ENCODE peak calls at places on chromosomes 13 and 19, in ten cellular contexts. One of them, this sample, is unnamed.

GRCh38 chr13:51303063-51303552 is 36.4 kb upstream of the SERPINE3 start:
- DNase-seq in T-cell: no peak
- DNase-seq in epithelial cell of prostate: no peak
- DNase-seq in A172: no peak
- DNase-seq in uterus: no peak
- DNase-seq in NCI-H460: no peak
- DNase-seq in endothelial cell: no peak
- DNase-seq in activated gamma-delta T cell: no peak
- DNase-seq in stimulated activated CD4-positive, alpha-beta T cell treated with anti-CD3 and anti-CD28 coated beads, Interleukin-15, amount 100 ng/mL, for 1 hour: no peak
- DNase-seq in substantia nigra: no peak
- DNase-seq in this sample: no peak

GRCh38 chr19:3129112-3129511 is 6.7 kb upstream of the GNA15 start:
- DNase-seq in T-cell: no peak
- DNase-seq in epithelial cell of prostate: no peak
- DNase-seq in A172: peak
- DNase-seq in uterus: no peak
- DNase-seq in NCI-H460: peak
- DNase-seq in endothelial cell: no peak
- DNase-seq in activated gamma-delta T cell: no peak
- DNase-seq in stimulated activated CD4-positive, alpha-beta T cell treated with anti-CD3 and anti-CD28 coated beads, Interleukin-15, amount 100 ng/mL, for 1 hour: no peak
- DNase-seq in substantia nigra: no peak
- DNase-seq in this sample: no peak

GRCh38 chr19:11530432-11530831 is 1.5 kb upstream of the ECSIT start:
- DNase-seq in T-cell: no peak
- DNase-seq in epithelial cell of prostate: peak
- DNase-seq in A172: peak
- DNase-seq in uterus: peak
- DNase-seq in NCI-H460: peak
- DNase-seq in endothelial cell: peak
- DNase-seq in activated gamma-delta T cell: no peak
- DNase-seq in stimulated activated CD4-positive, alpha-beta T cell treated with anti-CD3 and anti-CD28 coated beads, Interleukin-15, amount 100 ng/mL, for 1 hour: no peak
- DNase-seq in substantia nigra: peak
- DNase-seq in this sample: peak

GRCh38 chr13:38519229-38519910 is 167.5 kb upstream of the FREM2 start:
- DNase-seq in T-cell: no peak
- DNase-seq in epithelial cell of prostate: no peak
- DNase-seq in A172: no peak
- DNase-seq in uterus: no peak
- DNase-seq in NCI-H460: no peak
- DNase-seq in endothelial cell: no peak
- DNase-seq in activated gamma-delta T cell: no peak
- DNase-seq in stimulated activated CD4-positive, alpha-beta T cell treated with anti-CD3 and anti-CD28 coated beads, Interleukin-15, amount 100 ng/mL, for 1 hour: no peak
- DNase-seq in substantia nigra: no peak
- DNase-seq in this sample: no peak

GRCh38 chr19:14703833-14704232 is 14.0 kb downstream of the ZNF333 start:
- DNase-seq in T-cell: no peak
- DNase-seq in epithelial cell of prostate: no peak
- DNase-seq in A172: no peak
- DNase-seq in uterus: no peak
- DNase-seq in NCI-H460: no peak
- DNase-seq in endothelial cell: no peak
- DNase-seq in activated gamma-delta T cell: no peak
- DNase-seq in stimulated activated CD4-positive, alpha-beta T cell treated with anti-CD3 and anti-CD28 coated beads, Interleukin-15, amount 100 ng/mL, for 1 hour: no peak
- DNase-seq in substantia nigra: no peak
- DNase-seq in this sample: no peak

GRCh38 chr19:46404039-46404883 is 9.1 kb downstream of the CCDC8 start:
- DNase-seq in T-cell: no peak
- DNase-seq in epithelial cell of prostate: no peak
- DNase-seq in A172: no peak
- DNase-seq in uterus: peak
- DNase-seq in NCI-H460: no peak
- DNase-seq in endothelial cell: peak
- DNase-seq in activated gamma-delta T cell: no peak
- DNase-seq in stimulated activated CD4-positive, alpha-beta T cell treated with anti-CD3 and anti-CD28 coated beads, Interleukin-15, amount 100 ng/mL, for 1 hour: no peak
- DNase-seq in substantia nigra: peak
- DNase-seq in this sample: no peak

GRCh38 chr19:33216198-33216830 is 9.3 kb downstream of the SLC7A10 start:
- DNase-seq in T-cell: no peak
- DNase-seq in epithelial cell of prostate: no peak
- DNase-seq in A172: no peak
- DNase-seq in uterus: no peak
- DNase-seq in NCI-H460: no peak
- DNase-seq in endothelial cell: no peak
- DNase-seq in activated gamma-delta T cell: no peak
- DNase-seq in stimulated activated CD4-positive, alpha-beta T cell treated with anti-CD3 and anti-CD28 coated beads, Interleukin-15, amount 100 ng/mL, for 1 hour: no peak
- DNase-seq in substantia nigra: no peak
- DNase-seq in this sample: no peak

GRCh38 chr13:48775804-48776203 is 122.1 kb downstream of the CYSLTR2 start:
- DNase-seq in T-cell: no peak
- DNase-seq in epithelial cell of prostate: no peak
- DNase-seq in A172: peak
- DNase-seq in uterus: no peak
- DNase-seq in NCI-H460: no peak
- DNase-seq in endothelial cell: no peak
- DNase-seq in activated gamma-delta T cell: no peak
- DNase-seq in stimulated activated CD4-positive, alpha-beta T cell treated with anti-CD3 and anti-CD28 coated beads, Interleukin-15, amount 100 ng/mL, for 1 hour: no peak
- DNase-seq in substantia nigra: no peak
- DNase-seq in this sample: no peak

GRCh38 chr19:456547-457110 is 4.2 kb downstream of the SHC2 start:
- DNase-seq in T-cell: no peak
- DNase-seq in epithelial cell of prostate: no peak
- DNase-seq in A172: no peak
- DNase-seq in uterus: no peak
- DNase-seq in NCI-H460: no peak
- DNase-seq in endothelial cell: no peak
- DNase-seq in activated gamma-delta T cell: no peak
- DNase-seq in stimulated activated CD4-positive, alpha-beta T cell treated with anti-CD3 and anti-CD28 coated beads, Interleukin-15, amount 100 ng/mL, for 1 hour: no peak
- DNase-seq in substantia nigra: no peak
- DNase-seq in this sample: no peak

GRCh38 chr13:73842621-73843020 is 291.6 kb downstream of the KLF12 start:
- DNase-seq in T-cell: no peak
- DNase-seq in epithelial cell of prostate: no peak
- DNase-seq in A172: no peak
- DNase-seq in uterus: no peak
- DNase-seq in NCI-H460: no peak
- DNase-seq in endothelial cell: no peak
- DNase-seq in activated gamma-delta T cell: no peak
- DNase-seq in stimulated activated CD4-positive, alpha-beta T cell treated with anti-CD3 and anti-CD28 coated beads, Interleukin-15, amount 100 ng/mL, for 1 hour: no peak
- DNase-seq in substantia nigra: no peak
- DNase-seq in this sample: no peak

GRCh38 chr19:47613165-47614146 is 4.5 kb downstream of the BICRA start:
- DNase-seq in T-cell: no peak
- DNase-seq in epithelial cell of prostate: no peak
- DNase-seq in A172: no peak
- DNase-seq in uterus: no peak
- DNase-seq in NCI-H460: no peak
- DNase-seq in endothelial cell: peak
- DNase-seq in activated gamma-delta T cell: no peak
- DNase-seq in stimulated activated CD4-positive, alpha-beta T cell treated with anti-CD3 and anti-CD28 coated beads, Interleukin-15, amount 100 ng/mL, for 1 hour: no peak
- DNase-seq in substantia nigra: no peak
- DNase-seq in this sample: no peak

GRCh38 chr13:25037057-25037813 is 58.7 kb upstream of the PABPC3 start:
- DNase-seq in T-cell: peak
- DNase-seq in epithelial cell of prostate: no peak
- DNase-seq in A172: peak
- DNase-seq in uterus: no peak
- DNase-seq in NCI-H460: peak
- DNase-seq in endothelial cell: peak
- DNase-seq in activated gamma-delta T cell: no peak
- DNase-seq in stimulated activated CD4-positive, alpha-beta T cell treated with anti-CD3 and anti-CD28 coated beads, Interleukin-15, amount 100 ng/mL, for 1 hour: no peak
- DNase-seq in substantia nigra: peak
- DNase-seq in this sample: no peak

GRCh38 chr19:18660051-18660910 is 23.2 kb upstream of the CRTC1 start:
- DNase-seq in T-cell: no peak
- DNase-seq in epithelial cell of prostate: no peak
- DNase-seq in A172: peak
- DNase-seq in uterus: peak
- DNase-seq in NCI-H460: peak
- DNase-seq in endothelial cell: no peak
- DNase-seq in activated gamma-delta T cell: no peak
- DNase-seq in stimulated activated CD4-positive, alpha-beta T cell treated with anti-CD3 and anti-CD28 coated beads, Interleukin-15, amount 100 ng/mL, for 1 hour: no peak
- DNase-seq in substantia nigra: peak
- DNase-seq in this sample: no peak

GRCh38 chr19:43290568-43291359 is 21.4 kb upstream of the PSG9 start:
- DNase-seq in T-cell: no peak
- DNase-seq in epithelial cell of prostate: no peak
- DNase-seq in A172: no peak
- DNase-seq in uterus: no peak
- DNase-seq in NCI-H460: no peak
- DNase-seq in endothelial cell: peak
- DNase-seq in activated gamma-delta T cell: no peak
- DNase-seq in stimulated activated CD4-positive, alpha-beta T cell treated with anti-CD3 and anti-CD28 coated beads, Interleukin-15, amount 100 ng/mL, for 1 hour: no peak
- DNase-seq in substantia nigra: no peak
- DNase-seq in this sample: no peak

GRCh38 chr13:34391071-34391470 is 551.0 kb upstream of the NBEA start:
- DNase-seq in T-cell: no peak
- DNase-seq in epithelial cell of prostate: peak
- DNase-seq in A172: peak
- DNase-seq in uterus: no peak
- DNase-seq in NCI-H460: no peak
- DNase-seq in endothelial cell: no peak
- DNase-seq in activated gamma-delta T cell: no peak
- DNase-seq in stimulated activated CD4-positive, alpha-beta T cell treated with anti-CD3 and anti-CD28 coated beads, Interleukin-15, amount 100 ng/mL, for 1 hour: no peak
- DNase-seq in substantia nigra: no peak
- DNase-seq in this sample: no peak

GRCh38 chr13:79477968-79478367 is 3.0 kb upstream of the NDFIP2 start:
- DNase-seq in T-cell: no peak
- DNase-seq in epithelial cell of prostate: no peak
- DNase-seq in A172: no peak
- DNase-seq in uterus: no peak
- DNase-seq in NCI-H460: no peak
- DNase-seq in endothelial cell: no peak
- DNase-seq in activated gamma-delta T cell: no peak
- DNase-seq in stimulated activated CD4-positive, alpha-beta T cell treated with anti-CD3 and anti-CD28 coated beads, Interleukin-15, amount 100 ng/mL, for 1 hour: no peak
- DNase-seq in substantia nigra: peak
- DNase-seq in this sample: no peak

GRCh38 chr13:50650936-50651638 is 192.4 kb downstream of the DLEU7 start:
- DNase-seq in T-cell: no peak
- DNase-seq in epithelial cell of prostate: no peak
- DNase-seq in A172: peak
- DNase-seq in uterus: no peak
- DNase-seq in NCI-H460: no peak
- DNase-seq in endothelial cell: no peak
- DNase-seq in activated gamma-delta T cell: no peak
- DNase-seq in stimulated activated CD4-positive, alpha-beta T cell treated with anti-CD3 and anti-CD28 coated beads, Interleukin-15, amount 100 ng/mL, for 1 hour: no peak
- DNase-seq in substantia nigra: no peak
- DNase-seq in this sample: no peak

GRCh38 chr19:32041681-32042292 is 303.6 kb upstream of the ZNF507 start:
- DNase-seq in T-cell: peak
- DNase-seq in epithelial cell of prostate: no peak
- DNase-seq in A172: peak
- DNase-seq in uterus: peak
- DNase-seq in NCI-H460: no peak
- DNase-seq in endothelial cell: peak
- DNase-seq in activated gamma-delta T cell: no peak
- DNase-seq in stimulated activated CD4-positive, alpha-beta T cell treated with anti-CD3 and anti-CD28 coated beads, Interleukin-15, amount 100 ng/mL, for 1 hour: no peak
- DNase-seq in substantia nigra: peak
- DNase-seq in this sample: no peak

GRCh38 chr13:63842102-63842501 is 2426.5 kb upstream of the PCDH20 start:
- DNase-seq in T-cell: no peak
- DNase-seq in epithelial cell of prostate: no peak
- DNase-seq in A172: no peak
- DNase-seq in uterus: no peak
- DNase-seq in NCI-H460: no peak
- DNase-seq in endothelial cell: no peak
- DNase-seq in activated gamma-delta T cell: peak
- DNase-seq in stimulated activated CD4-positive, alpha-beta T cell treated with anti-CD3 and anti-CD28 coated beads, Interleukin-15, amount 100 ng/mL, for 1 hour: no peak
- DNase-seq in substantia nigra: no peak
- DNase-seq in this sample: no peak

GRCh38 chr13:87827479-87827878 is 156.3 kb downstream of the SLITRK5 start:
- DNase-seq in T-cell: no peak
- DNase-seq in epithelial cell of prostate: peak
- DNase-seq in A172: peak
- DNase-seq in uterus: no peak
- DNase-seq in NCI-H460: no peak
- DNase-seq in endothelial cell: no peak
- DNase-seq in activated gamma-delta T cell: no peak
- DNase-seq in stimulated activated CD4-positive, alpha-beta T cell treated with anti-CD3 and anti-CD28 coated beads, Interleukin-15, amount 100 ng/mL, for 1 hour: no peak
- DNase-seq in substantia nigra: no peak
- DNase-seq in this sample: no peak

GRCh38 chr19:29543381-29543780 is 17.6 kb downstream of the VSTM2B start:
- DNase-seq in T-cell: no peak
- DNase-seq in epithelial cell of prostate: no peak
- DNase-seq in A172: no peak
- DNase-seq in uterus: no peak
- DNase-seq in NCI-H460: no peak
- DNase-seq in endothelial cell: no peak
- DNase-seq in activated gamma-delta T cell: no peak
- DNase-seq in stimulated activated CD4-positive, alpha-beta T cell treated with anti-CD3 and anti-CD28 coated beads, Interleukin-15, amount 100 ng/mL, for 1 hour: no peak
- DNase-seq in substantia nigra: no peak
- DNase-seq in this sample: no peak

GRCh38 chr13:20231839-20232555 is at the start of gene GJB6:
- DNase-seq in T-cell: peak
- DNase-seq in epithelial cell of prostate: no peak
- DNase-seq in A172: no peak
- DNase-seq in uterus: no peak
- DNase-seq in NCI-H460: no peak
- DNase-seq in endothelial cell: peak
- DNase-seq in activated gamma-delta T cell: no peak
- DNase-seq in stimulated activated CD4-positive, alpha-beta T cell treated with anti-CD3 and anti-CD28 coated beads, Interleukin-15, amount 100 ng/mL, for 1 hour: no peak
- DNase-seq in substantia nigra: no peak
- DNase-seq in this sample: no peak

GRCh38 chr19:54179921-54180452 is 7.0 kb upstream of the TMC4 start:
- DNase-seq in T-cell: no peak
- DNase-seq in epithelial cell of prostate: no peak
- DNase-seq in A172: no peak
- DNase-seq in uterus: no peak
- DNase-seq in NCI-H460: no peak
- DNase-seq in endothelial cell: peak
- DNase-seq in activated gamma-delta T cell: no peak
- DNase-seq in stimulated activated CD4-positive, alpha-beta T cell treated with anti-CD3 and anti-CD28 coated beads, Interleukin-15, amount 100 ng/mL, for 1 hour: no peak
- DNase-seq in substantia nigra: peak
- DNase-seq in this sample: no peak

GRCh38 chr13:89383891-89384290 is 1712.7 kb downstream of the SLITRK5 start:
- DNase-seq in T-cell: no peak
- DNase-seq in epithelial cell of prostate: no peak
- DNase-seq in A172: no peak
- DNase-seq in uterus: no peak
- DNase-seq in NCI-H460: no peak
- DNase-seq in endothelial cell: no peak
- DNase-seq in activated gamma-delta T cell: no peak
- DNase-seq in stimulated activated CD4-positive, alpha-beta T cell treated with anti-CD3 and anti-CD28 coated beads, Interleukin-15, amount 100 ng/mL, for 1 hour: no peak
- DNase-seq in substantia nigra: no peak
- DNase-seq in this sample: no peak

GRCh38 chr13:36293497-36293896 is 4.1 kb downstream of the CCDC169 start:
- DNase-seq in T-cell: no peak
- DNase-seq in epithelial cell of prostate: no peak
- DNase-seq in A172: no peak
- DNase-seq in uterus: no peak
- DNase-seq in NCI-H460: no peak
- DNase-seq in endothelial cell: no peak
- DNase-seq in activated gamma-delta T cell: no peak
- DNase-seq in stimulated activated CD4-positive, alpha-beta T cell treated with anti-CD3 and anti-CD28 coated beads, Interleukin-15, amount 100 ng/mL, for 1 hour: no peak
- DNase-seq in substantia nigra: no peak
- DNase-seq in this sample: no peak

This sample was measured in keratinocyte.